ENCODE peak calls at places on chromosomes 1 and 21, in seven cellular contexts. U is NCI-H1417; H is posterior vena cava; E is activated gamma-delta T cell treated with anti-CD3 and anti-CD28 coated beads, Interleukin-2, amount 50 U/mL, for 16 hours; Q is GM04504; S is non-pigmented ciliary epithelial cell; K is GM03348. A is an unnamed sample.

GRCh38 chr1:54255026-54255425 is 55.1 kb downstream of the MRPL37 start:
- DNase-seq in U (no peak), H (no peak), E (no peak), Q (no peak), S (no peak), K (peak), A (no peak)

GRCh38 chr1:153312569-153313186 is at the start of gene PGLYRP3:
- DNase-seq in U (peak), H (no peak), E (no peak), Q (no peak), S (no peak), K (no peak), A (no peak)

GRCh38 chr1:187854457-187854856 is 1025.7 kb downstream of the PLA2G4A start:
- DNase-seq in U (no peak), H (no peak), E (no peak), Q (no peak), S (no peak), K (no peak), A (no peak)

GRCh38 chr1:7940745-7941436 is at the start of gene TNFRSF9:
- DNase-seq in U (no peak), H (no peak), E (peak), Q (no peak), S (peak), K (no peak), A (no peak)

GRCh38 chr1:106998431-106999002 is 58.0 kb upstream of the PRMT6 start:
- DNase-seq in U (no peak), H (no peak), E (no peak), Q (no peak), S (no peak), K (no peak), A (peak)

GRCh38 chr1:116699605-116700004 is 32.1 kb upstream of the IGSF3 start:
- DNase-seq in U (no peak), H (no peak), E (no peak), Q (no peak), S (no peak), K (no peak), A (no peak)

GRCh38 chr1:93666613-93667384 is 14.8 kb downstream of the BCAR3 start:
- DNase-seq in U (no peak), H (no peak), E (no peak), Q (no peak), S (no peak), K (no peak), A (no peak)

GRCh38 chr1:20726932-20727745 is 5.4 kb downstream of the SH2D5 start:
- DNase-seq in U (no peak), H (peak), E (no peak), Q (no peak), S (no peak), K (no peak), A (no peak)

GRCh38 chr1:23273450-23274133 is 56.3 kb upstream of the HTR1D start:
- DNase-seq in U (no peak), H (no peak), E (no peak), Q (peak), S (peak), K (peak), A (no peak)

GRCh38 chr1:76607712-76608111 is 259.6 kb upstream of the ST6GALNAC5 start:
- DNase-seq in U (no peak), H (no peak), E (no peak), Q (no peak), S (no peak), K (no peak), A (no peak)

GRCh38 chr1:160078392-160079195 is 2.7 kb upstream of the KCNJ9 start:
- DNase-seq in U (peak), H (no peak), E (peak), Q (no peak), S (no peak), K (peak), A (no peak)

GRCh38 chr1:59308839-59309238 is 11.9 kb downstream of the FGGY start:
- DNase-seq in U (no peak), H (no peak), E (no peak), Q (no peak), S (no peak), K (no peak), A (no peak)

GRCh38 chr1:6954596-6954995 is 169.3 kb downstream of the CAMTA1 start:
- DNase-seq in U (peak), H (no peak), E (no peak), Q (no peak), S (no peak), K (no peak), A (no peak)

GRCh38 chr1:218589487-218589886 is 244.4 kb downstream of the TGFB2 start:
- DNase-seq in U (no peak), H (no peak), E (no peak), Q (no peak), S (no peak), K (no peak), A (no peak)

GRCh38 chr1:33381979-33382378 is 48.9 kb downstream of the PHC2 start:
- DNase-seq in U (no peak), H (no peak), E (no peak), Q (no peak), S (no peak), K (no peak), A (no peak)

GRCh38 chr1:221315330-221315729 is 426.6 kb downstream of the DUSP10 start:
- DNase-seq in U (no peak), H (no peak), E (no peak), Q (peak), S (peak), K (peak), A (no peak)

GRCh38 chr1:161307230-161307768 is 2.5 kb downstream of the MPZ start:
- DNase-seq in U (peak), H (peak), E (no peak), Q (peak), S (no peak), K (peak), A (no peak)

GRCh38 chr1:190957565-190957964 is 479.9 kb upstream of the BRINP3 start:
- DNase-seq in U (no peak), H (no peak), E (no peak), Q (no peak), S (no peak), K (no peak), A (no peak)

GRCh38 chr21:32921632-32922230 is 104.0 kb upstream of the OLIG2 start:
- DNase-seq in U (peak), H (no peak), E (no peak), Q (no peak), S (no peak), K (no peak), A (no peak)

GRCh38 chr1:89942825-89943658 is 51.9 kb upstream of the ZNF326 start:
- DNase-seq in U (no peak), H (no peak), E (no peak), Q (peak), S (peak), K (peak), A (no peak)